ENCODE peak calls at places on chromosomes 7 and 10, in four cellular contexts. C, T, P and M are unnamed samples.

GRCh38 chr7:142754681-142755575 is 5.7 kb downstream of the PRSS1 start:
- DNase-seq in T (no peak), C (no peak), P (no peak), M (no peak)

GRCh38 chr7:117137868-117138267 is 184.6 kb downstream of the ST7 start:
- DNase-seq in T (no peak), C (no peak), P (no peak), M (no peak)

GRCh38 chr7:48087349-48087748 is 1.7 kb upstream of the UPP1 start:
- DNase-seq in P (peak), C (no peak), T (peak), M (peak)

GRCh38 chr7:75732764-75733630 is 5.7 kb downstream of the HIP1 start:
- DNase-seq in T (no peak), C (no peak), P (peak), M (no peak)

GRCh38 chr10:10878944-10879343 is 138.7 kb upstream of the CELF2 start:
- DNase-seq in T (no peak), C (no peak), P (no peak), M (no peak)

GRCh38 chr7:5334671-5335070 is 51.9 kb downstream of the SLC29A4 start:
- DNase-seq in C (no peak), P (no peak), T (no peak), M (no peak)

GRCh38 chr10:11505636-11506035 is 105.8 kb downstream of the USP6NL start:
- DNase-seq in P (no peak), C (peak), T (no peak), M (no peak)

GRCh38 chr7:41786324-41786723 is 83.4 kb upstream of the INHBA start:
- DNase-seq in T (no peak), C (no peak), P (peak), M (no peak)

GRCh38 chr7:100437150-100438100 is 1.1 kb upstream of the PPP1R35 start:
- DNase-seq in P (no peak), C (no peak), T (no peak), M (no peak)

GRCh38 chr7:157576415-157576814 is 239.6 kb downstream of the DNAJB6 start:
- DNase-seq in C (peak), P (no peak), T (peak), M (no peak)